ENCODE peak calls at places on chromosomes 6 and 20, in six cellular contexts. K is SK-N-SH, L is K562, Y is IMR-90, C is A549, S is GM12878. F is an unnamed sample.
A peak's percentile ranks its signal among the peaks of the same experiment; 100 is the strongest.

GRCh38 chr6:144922120-144922722 is 637.1 kb downstream of the UTRN start:
- DNase-seq in K (peak; percentile 38), L (no peak), Y (peak; percentile 42), C (no peak), S (no peak), F (no peak)

GRCh38 chr20:62860391-62860923 is 1.2 kb downstream of the TCFL5 start:
- DNase-seq in K (no peak), L (peak; percentile 25), Y (peak; percentile 45), C (no peak), S (no peak), F (no peak)

GRCh38 chr6:137775720-137776119 is 91.3 kb upstream of the TNFAIP3 start:
- DNase-seq in K (no peak), L (no peak), Y (no peak), C (no peak), S (no peak), F (no peak)

GRCh38 chr6:22248513-22249308 is 48.1 kb downstream of the PRL start:
- DNase-seq in K (no peak), L (no peak), Y (peak; percentile 83), C (peak; percentile 92), S (no peak), F (no peak)

GRCh38 chr6:44062771-44063560 is 64.3 kb downstream of the MRPL14 start:
- DNase-seq in K (peak; percentile 50), L (peak; percentile 93), Y (no peak), C (peak; percentile 61), S (no peak), F (peak; percentile 95)

GRCh38 chr20:32019156-32019510 is 8.9 kb downstream of the CCM2L start:
- DNase-seq in K (peak; percentile 84), L (peak; percentile 16), Y (no peak), C (peak; percentile 27), S (no peak), F (peak; percentile 79)

GRCh38 chr6:159434410-159434809 is 258.6 kb downstream of the SOD2 start:
- DNase-seq in K (no peak), L (no peak), Y (no peak), C (no peak), S (no peak), F (no peak)

GRCh38 chr6:96626749-96627353 is 63.9 kb downstream of the FHL5 start:
- DNase-seq in K (peak; percentile 51), L (peak; percentile 21), Y (peak; percentile 38), C (peak; percentile 10), S (peak; percentile 49), F (no peak)

GRCh38 chr20:1802385-1803215 is 92.6 kb upstream of the SIRPA start:
- DNase-seq in K (peak; percentile 87), L (peak; percentile 8), Y (peak; percentile 76), C (peak; percentile 70), S (no peak), F (peak; percentile 77)

GRCh38 chr6:56669041-56669440 is 26.4 kb upstream of the DST start:
- DNase-seq in K (no peak), L (no peak), Y (no peak), C (no peak), S (no peak), F (no peak)

GRCh38 chr6:138515657-138516056 is 16.4 kb upstream of the NHSL1 start:
- DNase-seq in K (no peak), L (no peak), Y (no peak), C (no peak), S (no peak), F (no peak)

GRCh38 chr20:2299301-2299700 is 3.5 kb downstream of the TGM3 start:
- DNase-seq in K (no peak), L (no peak), Y (no peak), C (peak; percentile 58), S (no peak), F (no peak)

GRCh38 chr6:106581468-106581867 is 47.8 kb downstream of the RTN4IP1 start:
- DNase-seq in K (no peak), L (no peak), Y (no peak), C (no peak), S (no peak), F (no peak)

GRCh38 chr6:9745966-9746365 is 668.9 kb downstream of the TFAP2A start:
- DNase-seq in K (no peak), L (no peak), Y (peak; percentile 11), C (no peak), S (no peak), F (no peak)

GRCh38 chr6:30841644-30842504 is 42.4 kb upstream of the DDR1 start:
- DNase-seq in K (no peak), L (peak; percentile 52), Y (peak; percentile 62), C (no peak), S (no peak), F (no peak)

GRCh38 chr20:8372819-8373218 is 240.8 kb downstream of the PLCB1 start:
- DNase-seq in K (peak; percentile 36), L (peak; percentile 3), Y (no peak), C (no peak), S (no peak), F (no peak)

GRCh38 chr6:121594053-121594452 is 158.6 kb downstream of the GJA1 start:
- DNase-seq in K (no peak), L (no peak), Y (no peak), C (no peak), S (no peak), F (no peak)

GRCh38 chr6:121596441-121596840 is 161.0 kb downstream of the GJA1 start:
- DNase-seq in K (no peak), L (no peak), Y (no peak), C (no peak), S (no peak), F (no peak)

GRCh38 chr6:121592955-121593665 is 157.7 kb downstream of the GJA1 start:
- DNase-seq in K (peak; percentile 10), L (no peak), Y (peak; percentile 11), C (no peak), S (no peak), F (no peak)

GRCh38 chr6:121597654-121598053 is 162.2 kb downstream of the GJA1 start:
- DNase-seq in K (no peak), L (no peak), Y (peak; percentile 90), C (no peak), S (no peak), F (no peak)

DNA sequence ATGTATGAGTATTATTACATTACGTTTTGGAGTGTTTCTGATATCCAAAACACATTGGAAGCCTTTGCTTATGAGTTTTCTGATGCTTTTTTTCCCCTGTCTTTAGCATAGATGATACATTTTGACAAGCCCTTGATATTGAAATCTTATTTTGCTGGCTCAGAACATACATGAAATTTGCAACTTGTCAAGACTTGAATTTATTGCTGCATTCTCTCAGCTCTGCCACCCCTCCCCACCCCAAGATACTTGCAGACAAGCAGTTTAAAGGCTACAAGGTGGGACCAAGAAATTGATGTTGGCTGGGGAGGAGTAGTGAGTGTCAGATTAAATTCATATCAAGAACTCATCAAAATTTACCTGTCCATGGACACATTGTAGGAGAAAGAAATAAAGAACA is 160.2 kb downstream of the GJA1 start:
- DNase-seq in K (no peak), L (no peak), Y (no peak), C (no peak), S (no peak), F (no peak)
- TF ChIP-seq RFX5 in K (no peak), L (no peak), Y (no peak), C (no peak), S (no peak), F (no peak)

GRCh38 chr6:75246386-75246785 is 2.8 kb upstream of the COX7A2 start:
- DNase-seq in K (no peak), L (no peak), Y (no peak), C (no peak), S (no peak), F (no peak)

GRCh38 chr6:75243333-75244062 is at the start of gene COX7A2:
- DNase-seq in K (peak; percentile 76), L (peak; percentile 95), Y (peak; percentile 98), C (peak; percentile 97), S (peak; percentile 86), F (peak; percentile 83)

GRCh38 chr6:75249837-75250236 is 6.2 kb upstream of the COX7A2 start:
- DNase-seq in K (no peak), L (no peak), Y (no peak), C (no peak), S (no peak), F (no peak)

GRCh38 chr6:75244063-75244575 is 518 bp upstream of the COX7A2 start:
- DNase-seq in K (peak; percentile 2), L (no peak), Y (peak; percentile 12), C (no peak), S (no peak), F (no peak)
- TF ChIP-seq RFX5 in K (no peak), L (no peak), Y (no peak), C (no peak), S (no peak), F (no peak)

GRCh38 chr6:101080597-101080996 is 199.5 kb upstream of the ASCC3 start:
- DNase-seq in K (no peak), L (no peak), Y (peak; percentile 33), C (peak; percentile 69), S (no peak), F (no peak)
- TF ChIP-seq RFX5 in K (no peak), L (no peak), Y (no peak), C (no peak), S (no peak), F (no peak)

GRCh38 chr20:6265204-6265904 is 142.5 kb upstream of the FERMT1 start:
- DNase-seq in K (peak; percentile 22), L (peak; percentile 6), Y (peak; percentile 73), C (peak; percentile 35), S (no peak), F (no peak)

DNA sequence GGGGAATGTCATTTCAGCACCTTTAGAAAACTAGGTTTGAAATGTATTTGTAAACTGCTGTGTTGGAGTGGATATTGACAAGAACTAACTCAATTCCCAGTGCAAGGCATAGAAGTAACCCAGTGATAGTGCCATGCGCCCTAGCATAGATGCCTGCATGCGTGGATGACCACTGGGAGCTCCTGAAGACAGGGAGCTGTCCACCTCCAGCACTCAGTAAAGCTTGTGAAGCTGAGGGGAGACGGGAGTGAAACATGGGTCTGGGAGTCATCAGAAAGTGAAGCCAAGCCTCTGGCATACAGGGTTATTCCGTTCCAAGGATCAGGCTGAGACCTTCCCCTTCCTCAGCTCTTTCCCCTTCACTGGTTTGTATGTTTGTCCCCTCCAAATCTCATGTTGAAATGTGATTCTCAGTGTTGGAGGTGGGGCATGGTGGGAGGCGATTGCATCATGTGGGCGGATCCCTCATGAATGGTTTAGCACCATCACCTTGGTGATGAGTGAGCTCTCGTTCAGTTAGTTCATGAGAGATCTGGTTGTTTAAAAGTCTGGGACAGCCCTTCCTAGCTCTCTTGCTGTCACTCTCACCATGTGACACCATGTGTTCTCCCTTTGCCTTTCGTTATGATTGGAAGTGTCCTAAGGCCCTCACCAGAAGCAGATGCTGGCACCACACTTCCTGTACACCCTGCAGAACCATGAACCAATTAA is 146.5 kb upstream of the FERMT1 start:
- DNase-seq in K (no peak), L (peak; percentile 11), Y (no peak), C (no peak), S (no peak), F (no peak)
- TF ChIP-seq RFX5 in K (no peak), L (no peak), Y (no peak), C (no peak), S (no peak), F (no peak)

DNA sequence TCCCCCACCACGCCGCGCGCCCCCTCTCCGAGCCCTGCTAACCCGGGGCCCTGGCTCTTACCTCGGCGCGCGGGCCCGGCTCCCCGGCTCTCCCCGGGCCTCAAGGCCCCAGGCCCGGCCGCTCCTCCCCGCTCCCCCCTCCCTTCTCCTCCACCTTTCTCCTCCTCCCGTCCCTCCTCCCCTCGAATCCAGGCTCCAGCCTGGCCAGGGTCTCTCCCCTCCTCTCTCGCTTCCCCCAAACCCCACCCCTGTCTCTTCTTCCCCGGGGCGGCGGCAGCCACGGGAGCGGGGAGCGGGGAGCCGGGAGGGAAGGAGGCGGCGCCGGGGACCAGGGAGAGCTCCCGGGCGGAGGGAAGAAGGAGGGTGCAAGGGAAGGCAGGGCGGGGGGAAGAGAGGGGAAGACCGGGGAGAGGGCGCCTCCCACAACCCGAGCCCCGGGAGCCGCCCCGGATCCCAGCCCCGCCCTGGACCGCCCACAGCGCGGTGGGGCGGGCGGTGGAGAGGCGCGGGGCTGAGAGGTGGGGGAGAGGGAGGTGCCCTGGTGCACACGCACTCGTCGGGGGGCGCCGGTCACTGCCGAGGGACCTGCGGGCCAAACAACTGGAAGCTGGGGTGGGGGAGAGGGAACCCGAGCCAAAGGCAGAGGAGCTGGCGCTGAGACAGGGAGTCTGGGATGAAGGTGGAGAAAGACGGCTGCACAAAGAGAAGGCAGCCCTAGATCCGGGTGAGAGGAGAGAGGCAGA is at the start of gene GABBR1:
- DNase-seq in K (peak; percentile 99), L (peak; percentile 94), Y (peak; percentile 79), C (peak; percentile 74), S (no peak), F (no peak)
- TF ChIP-seq RFX5 in K (no peak), L (no peak), Y (no peak), C (no peak), S (no peak), F (no peak)